ENCODE peak calls at places on chromosomes 1 and 21, in seven cellular contexts. V is activated naive CD8-positive, alpha-beta T cell treated with anti-CD3 and anti-CD28 coated beads, Interleukin-2, amount 50 U/mL, for 24 hours; R is lower lobe of right lung; K is lung; W is naive B cell; B is PC-3; Y is sciatic nerve. L is an unnamed sample.

GRCh38 chr1:167878372-167879160 is 35.4 kb downstream of the ADCY10 start:
- ATAC-seq in V (no peak), R (no peak), K (no peak), W (no peak), B (no peak), Y (no peak), L (no peak)

GRCh38 chr1:19074902-19075721 is 118.6 kb upstream of the IFFO2 start:
- ATAC-seq in V (no peak), R (peak; percentile 66), K (peak; percentile 31), W (no peak), B (peak; percentile 25), Y (no peak), L (peak; percentile 81)

GRCh38 chr1:168799918-168800605 is 71.1 kb upstream of the DPT start:
- ATAC-seq in V (no peak), R (no peak), K (no peak), W (no peak), B (peak; percentile 66), Y (no peak), L (no peak)

GRCh38 chr1:9589144-9589718 is 520 bp downstream of the TMEM201 start:
- ATAC-seq in V (peak; percentile 26), R (no peak), K (no peak), W (peak; percentile 20), B (peak; percentile 32), Y (peak; percentile 2), L (no peak)

GRCh38 chr1:221336141-221336540 is 405.7 kb downstream of the DUSP10 start:
- ATAC-seq in V (no peak), R (no peak), K (no peak), W (no peak), B (no peak), Y (peak; percentile 62), L (no peak)

GRCh38 chr1:77888071-77888428 is 374 bp upstream of the NEXN start:
- ATAC-seq in V (no peak), R (peak; percentile 73), K (peak; percentile 30), W (peak; percentile 22), B (peak; percentile 9), Y (peak; percentile 83), L (no peak)

GRCh38 chr1:29417971-29418370 is 181.6 kb downstream of the PTPRU start:
- ATAC-seq in V (no peak), R (no peak), K (no peak), W (no peak), B (no peak), Y (no peak), L (no peak)

GRCh38 chr1:117541585-117541984 is 64.3 kb upstream of the TENT5C start:
- ATAC-seq in V (no peak), R (no peak), K (no peak), W (no peak), B (no peak), Y (no peak), L (no peak)

GRCh38 chr1:11757047-11757446 is 4.9 kb upstream of the C1orf167 start:
- ATAC-seq in V (no peak), R (no peak), K (no peak), W (no peak), B (no peak), Y (no peak), L (no peak)

GRCh38 chr1:206856674-206857464 is 8.6 kb upstream of the IL20 start:
- ATAC-seq in V (peak; percentile 73), R (no peak), K (no peak), W (peak; percentile 69), B (peak; percentile 80), Y (no peak), L (no peak)

GRCh38 chr1:173140733-173141132 is 66.4 kb downstream of the TNFSF4 start:
- ATAC-seq in V (no peak), R (no peak), K (no peak), W (no peak), B (no peak), Y (no peak), L (no peak)

GRCh38 chr1:93029317-93029716 is 49.8 kb upstream of the MTF2 start:
- ATAC-seq in V (peak; percentile 55), R (no peak), K (no peak), W (no peak), B (no peak), Y (no peak), L (no peak)

GRCh38 chr1:13864760-13865159 is 164.8 kb downstream of the PRDM2 start:
- ATAC-seq in V (no peak), R (peak; percentile 61), K (no peak), W (no peak), B (no peak), Y (no peak), L (no peak)

GRCh38 chr1:92907949-92908684 is 53.1 kb downstream of the DIPK1A start:
- ATAC-seq in V (peak; percentile 88), R (no peak), K (no peak), W (no peak), B (peak; percentile 56), Y (no peak), L (peak; percentile 88)

GRCh38 chr1:16461681-16462080 is 21.2 kb downstream of the NECAP2 start:
- ATAC-seq in V (peak; percentile 43), R (no peak), K (no peak), W (no peak), B (no peak), Y (no peak), L (no peak)

GRCh38 chr1:228434674-228435073 is 18.0 kb upstream of the TRIM17 start:
- ATAC-seq in V (no peak), R (no peak), K (no peak), W (no peak), B (no peak), Y (no peak), L (no peak)

GRCh38 chr1:42844592-42845140 is 1.7 kb upstream of the ZNF691 start:
- ATAC-seq in V (no peak), R (no peak), K (no peak), W (no peak), B (no peak), Y (no peak), L (peak; percentile 34)

GRCh38 chr1:42767510-42767924 is 468 bp downstream of the C1orf50 start:
- ATAC-seq in V (peak; percentile 2), R (peak; percentile 55), K (no peak), W (no peak), B (peak; percentile 18), Y (no peak), L (no peak)

GRCh38 chr21:32316363-32317215 is 17.9 kb downstream of the MRAP start:
- ATAC-seq in V (no peak), R (peak; percentile 17), K (no peak), W (no peak), B (no peak), Y (no peak), L (no peak)

GRCh38 chr1:230709619-230710542 is 4.0 kb downstream of the AGT start:
- ATAC-seq in V (no peak), R (no peak), K (no peak), W (no peak), B (no peak), Y (no peak), L (no peak)

GRCh38 chr1:6360517-6360916 is 33.0 kb downstream of the ACOT7 start:
- ATAC-seq in V (no peak), R (no peak), K (no peak), W (no peak), B (no peak), Y (no peak), L (no peak)